ENCODE peak calls at places on chromosomes 7 and 10, in seven cellular contexts. G, T, J, I, F, O and P are unnamed samples.
A peak's percentile ranks its signal among the peaks of the same experiment; 100 is the strongest.

GRCh38 chr10:114519306-114519669 is 115.0 kb upstream of the AFAP1L2 start:
- DNase-seq in G (peak; percentile 62), T (peak; percentile 76), J (no peak), I (peak; percentile 95), F (no peak), O (no peak), P (peak; percentile 58)

GRCh38 chr10:88781206-88781605 is 21.3 kb upstream of the LIPM start:
- DNase-seq in G (no peak), T (no peak), J (no peak), I (no peak), F (no peak), O (no peak), P (no peak)

GRCh38 chr10:129864082-129864481 is 100.0 kb downstream of the EBF3 start:
- DNase-seq in G (no peak), T (no peak), J (no peak), I (no peak), F (no peak), O (no peak), P (no peak)

GRCh38 chr7:131623154-131623553 is 66.7 kb upstream of the PODXL start:
- DNase-seq in G (no peak), T (no peak), J (no peak), I (no peak), F (peak; percentile 74), O (peak; percentile 88), P (no peak)

GRCh38 chr10:31602541-31603244 is 283.7 kb downstream of the ZEB1 start:
- DNase-seq in G (peak; percentile 63), T (peak; percentile 73), J (no peak), I (peak; percentile 98), F (peak; percentile 84), O (peak; percentile 60), P (no peak)

GRCh38 chr7:73978681-73979563 is 49.1 kb upstream of the ELN start:
- DNase-seq in G (peak; percentile 82), T (peak; percentile 81), J (peak; percentile 89), I (peak; percentile 83), F (peak; percentile 69), O (peak; percentile 6), P (peak; percentile 27)

GRCh38 chr7:155439311-155440017 is 18.5 kb upstream of the EN2 start:
- DNase-seq in G (peak; percentile 34), T (no peak), J (no peak), I (no peak), F (no peak), O (no peak), P (no peak)

GRCh38 chr7:150428671-150429451 is 21.6 kb upstream of the GIMAP8 start:
- DNase-seq in G (no peak), T (peak; percentile 63), J (no peak), I (peak; percentile 85), F (peak; percentile 64), O (peak; percentile 68), P (peak; percentile 94)

GRCh38 chr7:2820508-2820934 is 23.6 kb downstream of the GNA12 start:
- DNase-seq in G (peak; percentile 81), T (peak; percentile 85), J (peak; percentile 89), I (peak; percentile 95), F (peak; percentile 97), O (peak; percentile 98), P (no peak)

GRCh38 chr7:100171087-100171681 is 2.8 kb upstream of the GAL3ST4 start:
- DNase-seq in G (no peak), T (peak; percentile 67), J (no peak), I (peak; percentile 85), F (no peak), O (no peak), P (no peak)

GRCh38 chr7:92362131-92362530 is 85.2 kb upstream of the GATAD1 start:
- DNase-seq in G (no peak), T (no peak), J (no peak), I (no peak), F (peak; percentile 71), O (no peak), P (no peak)

GRCh38 chr7:130791746-130792145 is 57.7 kb upstream of the KLF14 start:
- DNase-seq in G (no peak), T (no peak), J (no peak), I (no peak), F (no peak), O (no peak), P (no peak)

GRCh38 chr10:75860009-75860408 is 428.6 kb downstream of the LRMDA start:
- DNase-seq in G (no peak), T (no peak), J (no peak), I (no peak), F (no peak), O (no peak), P (no peak)

GRCh38 chr10:124732931-124733536 is 11.1 kb downstream of the FAM53B start:
- DNase-seq in G (peak; percentile 77), T (peak; percentile 84), J (no peak), I (peak; percentile 87), F (no peak), O (peak; percentile 37), P (no peak)

GRCh38 chr7:142150869-142151268 is 39.4 kb downstream of the MGAM2 start:
- DNase-seq in G (no peak), T (no peak), J (no peak), I (no peak), F (no peak), O (no peak), P (no peak)

GRCh38 chr7:134368851-134369533 is 52.3 kb upstream of the SLC35B4 start:
- DNase-seq in G (no peak), T (no peak), J (peak; percentile 87), I (no peak), F (peak; percentile 97), O (peak; percentile 63), P (no peak)

DNA sequence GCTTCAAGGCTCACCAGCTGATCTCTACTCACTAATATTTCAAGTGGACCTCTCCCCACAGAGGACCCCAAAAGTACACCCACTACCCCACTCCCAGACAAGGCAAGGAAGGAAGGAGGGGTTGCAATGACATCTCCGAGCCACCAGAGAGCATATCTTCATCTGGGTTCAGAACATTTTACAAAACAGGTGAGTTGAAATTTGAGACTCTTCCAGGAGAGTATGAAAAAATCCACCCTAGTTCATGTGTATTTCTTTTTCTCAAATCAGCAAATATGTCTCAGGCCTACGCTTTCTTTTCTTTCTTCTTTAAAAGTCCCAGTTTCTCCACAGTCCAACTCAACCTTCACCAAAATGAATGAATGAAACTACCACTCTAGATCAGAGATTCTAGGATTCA is 61.9 kb downstream of the SGMS1 start:
- DNase-seq in G (no peak), T (no peak), J (no peak), I (no peak), F (no peak), O (no peak), P (no peak)
- H3K4me3 ChIP-seq in G (no peak overlapping the region), T (no peak overlapping the region), J (no peak overlapping the region), I (no peak overlapping the region), F (no peak overlapping the region), O (no peak overlapping the region), P (no peak overlapping the region)

GRCh38 chr7:56074371-56074791 is 10.3 kb downstream of the SUMF2 start:
- DNase-seq in G (peak; percentile 91), T (peak; percentile 89), J (peak; percentile 68), I (peak; percentile 95), F (peak; percentile 88), O (peak; percentile 79), P (peak; percentile 95)
- TF ChIP-seq CTCF in G (peak; percentile 94), T (peak; percentile 92), J (peak; percentile 93), I (no peak), F (peak; percentile 97), O (peak; percentile 96), P (peak; percentile 75)

GRCh38 chr10:132187421-132188138 is 832 bp downstream of the DPYSL4 start:
- DNase-seq in G (no peak), T (no peak), J (no peak), I (no peak), F (peak; percentile 25), O (no peak), P (no peak)
- H3K4me3 ChIP-seq in G (peak overlapping the region; percentile 51), T (peak overlapping the region; percentile 43), J (peak overlapping the region; percentile 40), I (no peak overlapping the region), F (peak overlapping the region; percentile 54), O (peak overlapping the region; percentile 50), P (peak overlapping the region; percentile 57)

GRCh38 chr7:42237162-42237821 is at the start of gene GLI3:
- DNase-seq in G (peak; percentile 74), T (peak; percentile 88), J (no peak), I (peak; percentile 97), F (peak; percentile 97), O (peak; percentile 87), P (no peak)
- TF ChIP-seq CTCF in G (peak; percentile 20), T (peak; percentile 29), J (no peak), I (no peak), F (peak; percentile 35), O (peak; percentile 57), P (peak; percentile 27)